ENCODE peak calls at places on chromosomes 3 and 15, in seven cellular contexts. J, C, X, F, K, B and W are unnamed samples.

GRCh38 chr3:66795365-66795764 is 202.7 kb upstream of the KBTBD8 start:
- DNase-seq in J (no peak), F (no peak), K (no peak), C (no peak), X (no peak), B (no peak), W (no peak)

GRCh38 chr3:172379372-172379771 is 68.9 kb downstream of the GHSR start:
- DNase-seq in C (no peak), B (no peak), F (no peak), X (no peak), K (no peak), J (no peak), W (no peak)

GRCh38 chr3:65844370-65844769 is 194.3 kb downstream of the MAGI1 start:
- DNase-seq in C (no peak), K (no peak), J (no peak), X (no peak), F (no peak), B (no peak), W (no peak)

GRCh38 chr3:6734395-6734746 is 126.5 kb upstream of the GRM7 start:
- DNase-seq in F (no peak), X (no peak), B (no peak), K (no peak), J (no peak), C (no peak), W (no peak)

GRCh38 chr15:71591057-71591456 is 219.3 kb upstream of the NR2E3 start:
- DNase-seq in B (no peak), J (no peak), C (no peak), X (no peak), K (no peak), F (no peak), W (no peak)

GRCh38 chr3:57152150-57152549 is 13.0 kb downstream of the IL17RD start:
- DNase-seq in C (no peak), K (no peak), F (no peak), X (no peak), B (no peak), J (no peak), W (no peak)

GRCh38 chr15:80159811-80160569 is 7.2 kb downstream of the FAH start:
- DNase-seq in F (no peak), J (no peak), C (no peak), K (no peak), B (no peak), X (peak), W (peak)

GRCh38 chr3:46469680-46470357 is 5.1 kb upstream of the LTF start:
- DNase-seq in C (no peak), X (no peak), B (peak), F (no peak), J (no peak), K (no peak), W (no peak)

GRCh38 chr15:31606942-31607497 is 280.4 kb downstream of the KLF13 start:
- DNase-seq in K (no peak), C (no peak), F (no peak), J (no peak), B (no peak), X (no peak), W (no peak)

GRCh38 chr15:68652141-68652540 is 73.3 kb downstream of the CORO2B start:
- DNase-seq in J (no peak), B (no peak), X (no peak), C (no peak), K (no peak), F (no peak), W (no peak)

GRCh38 chr3:193240850-193241706 is at the start of gene PLAAT1:
- DNase-seq in X (peak), C (peak), K (no peak), J (peak), F (no peak), B (peak), W (peak)

GRCh38 chr3:95037097-95037496 is 974.2 kb downstream of the NSUN3 start:
- DNase-seq in F (no peak), K (no peak), C (no peak), B (no peak), J (no peak), X (no peak), W (no peak)

GRCh38 chr3:134427400-134428111 is 53.3 kb upstream of the AMOTL2 start:
- DNase-seq in B (no peak), F (peak), X (no peak), J (no peak), C (no peak), K (no peak), W (no peak)

GRCh38 chr3:12175844-12176453 is 17.2 kb upstream of the TIMP4 start:
- DNase-seq in C (peak), X (peak), J (peak), B (no peak), F (peak), K (no peak), W (peak)

GRCh38 chr15:25739687-25740121 is 123.4 kb downstream of the ATP10A start:
- DNase-seq in K (no peak), C (peak), J (no peak), B (no peak), F (no peak), X (no peak), W (no peak)

GRCh38 chr15:95557226-95558046 is 773.1 kb upstream of the NR2F2 start:
- DNase-seq in B (peak), F (peak), C (no peak), X (no peak), J (no peak), K (no peak), W (no peak)

GRCh38 chr3:51819151-51819550 is 40.1 kb upstream of the IQCF6 start:
- DNase-seq in K (no peak), F (no peak), B (no peak), C (no peak), X (no peak), J (no peak), W (no peak)

GRCh38 chr15:41881925-41882688 is 11.7 kb downstream of the SPTBN5 start:
- DNase-seq in J (no peak), B (no peak), C (peak), X (no peak), K (no peak), F (no peak), W (no peak)

GRCh38 chr3:15941958-15942357 is 144.2 kb upstream of the ANKRD28 start:
- DNase-seq in C (no peak), F (no peak), J (no peak), X (no peak), K (no peak), B (no peak), W (no peak)

DNA sequence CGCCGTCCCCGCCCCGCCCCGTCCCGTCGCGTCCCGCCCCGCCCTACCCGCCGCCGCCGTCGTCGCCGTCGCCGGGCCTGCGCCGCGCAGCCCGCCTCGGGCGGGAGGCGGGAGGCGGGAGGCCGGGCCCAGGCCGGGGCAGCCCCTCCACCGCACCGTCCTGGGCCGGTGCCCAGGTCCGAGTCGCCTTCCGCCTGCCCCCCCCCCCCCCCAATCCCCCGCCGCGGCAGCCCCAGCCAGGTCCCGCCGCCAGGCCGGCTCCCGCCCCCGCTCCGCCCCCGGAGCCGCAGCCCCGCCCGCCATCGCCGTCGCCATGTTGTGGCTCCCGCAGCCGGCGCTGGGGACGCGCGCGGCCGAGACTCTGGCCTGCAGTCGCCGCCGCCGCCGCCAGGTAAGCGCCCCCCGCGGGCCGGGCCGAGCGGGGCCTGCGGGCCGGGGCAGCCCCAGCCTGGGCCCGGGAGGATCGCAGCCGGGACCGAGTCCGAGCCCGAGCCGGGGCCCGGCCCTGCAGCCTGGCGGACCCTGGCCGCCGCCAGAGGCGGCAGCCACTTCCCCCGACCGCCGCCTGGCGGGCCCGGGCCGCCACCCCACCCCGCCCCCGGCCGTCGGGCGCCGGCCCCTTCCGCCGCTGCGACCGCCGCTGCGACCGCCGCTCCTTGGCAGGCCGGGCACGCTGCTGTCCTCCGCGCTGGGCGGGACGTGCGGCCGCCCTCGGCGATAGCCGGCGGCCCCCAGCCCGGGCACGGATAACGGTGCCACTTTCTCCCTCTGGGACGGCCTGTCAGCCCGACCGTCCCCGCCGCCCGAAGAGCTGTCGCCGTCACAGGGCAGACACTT is at the start of gene ZNF592:
- DNase-seq in K (no peak), X (peak), J (peak), F (no peak), B (peak), C (peak), W (peak)
- TF ChIP-seq CTCF in K (peak), X (no peak), J (no peak), F (no peak), B (peak), C (no peak), W (peak)

GRCh38 chr3:179410317-179410716 is 41.0 kb downstream of the GNB4 start:
- DNase-seq in B (no peak), K (no peak), C (no peak), X (no peak), J (no peak), F (no peak), W (no peak)
- TF ChIP-seq CTCF in B (no peak), K (no peak), C (no peak), X (peak), J (no peak), F (no peak), W (peak)

GRCh38 chr3:155370198-155370597 is 76.7 kb upstream of the STRIT1 start:
- DNase-seq in B (no peak), J (no peak), X (no peak), K (no peak), C (no peak), F (no peak), W (no peak)
- TF ChIP-seq CTCF in B (no peak), J (peak), X (no peak), K (no peak), C (no peak), F (no peak), W (no peak)

DNA sequence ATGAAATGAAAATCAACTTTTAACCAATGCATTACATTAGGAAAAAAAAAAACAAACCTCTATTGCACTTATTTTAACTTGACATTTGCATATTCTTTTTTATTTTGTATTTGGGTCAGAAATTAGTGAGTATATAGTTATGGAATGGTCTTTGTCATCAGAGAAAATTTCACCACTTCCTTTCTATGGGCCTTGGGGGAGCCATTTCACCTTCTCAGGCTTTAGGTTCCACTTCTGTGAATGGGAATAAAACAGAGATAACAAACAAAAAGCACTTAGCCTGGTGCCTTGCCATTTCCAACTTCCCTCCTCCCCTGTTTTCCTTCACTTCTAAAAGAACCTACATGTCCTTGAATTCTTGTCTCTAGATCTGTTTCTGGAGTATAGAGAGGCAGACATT is 168.0 kb upstream of the STT3B start:
- DNase-seq in K (no peak), X (no peak), F (no peak), J (no peak), B (no peak), C (no peak), W (no peak)
- TF ChIP-seq CTCF in K (no peak), X (no peak), F (no peak), J (no peak), B (no peak), C (no peak), W (peak)

DNA sequence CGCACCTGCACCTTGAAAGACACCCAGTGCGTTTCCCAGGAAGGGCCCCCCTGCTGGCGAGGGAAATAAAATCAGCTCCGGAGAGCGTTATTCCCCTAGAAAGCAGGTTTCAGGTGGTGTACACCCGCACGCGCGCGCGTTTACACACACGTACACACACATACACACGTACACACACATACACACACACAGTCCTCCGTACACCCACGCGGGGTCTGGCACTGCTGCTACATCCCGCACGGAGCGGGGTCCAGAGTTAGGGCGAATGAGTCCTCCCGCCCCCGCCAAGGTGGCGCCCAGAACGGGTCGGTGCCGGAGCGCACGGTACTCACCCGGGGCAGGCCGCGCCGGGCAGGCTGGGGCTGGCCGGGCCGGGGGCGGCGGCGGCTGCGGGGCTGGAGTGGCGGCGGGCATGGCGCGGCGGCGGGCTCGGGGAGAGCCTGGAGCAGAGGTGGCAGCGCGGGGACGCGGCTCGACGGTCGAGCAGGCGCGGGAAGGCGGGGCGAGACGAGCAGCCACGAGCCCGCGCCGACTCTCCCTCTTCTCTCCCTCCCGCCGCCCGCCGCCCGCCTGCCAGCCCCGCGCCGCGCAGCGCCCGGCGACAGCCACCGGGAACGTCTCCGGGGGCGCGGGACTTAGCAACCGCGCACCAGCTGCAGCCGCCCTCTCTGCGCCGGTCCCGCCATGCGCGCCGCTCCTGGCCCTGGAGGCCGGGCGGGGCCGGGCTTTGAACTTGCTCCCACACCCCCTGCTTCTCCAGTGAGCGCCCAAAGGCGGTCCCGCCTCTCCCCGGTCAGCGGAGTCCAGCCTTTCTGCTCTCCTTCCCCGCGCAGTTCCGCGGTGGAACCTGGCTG is at the start of gene DCLK3:
- DNase-seq in K (no peak), C (peak), B (no peak), X (no peak), F (no peak), J (no peak), W (no peak)
- TF ChIP-seq CTCF in K (no peak), C (no peak), B (no peak), X (no peak), F (no peak), J (no peak), W (no peak)